ENCODE peak calls at places on chromosome 20, in seven cellular contexts. M is central memory CD4-positive, alpha-beta T cell; F is anterior cingulate cortex; Z is pons; R is A549; X is choroid plexus epithelial cell; K is effector CD4-positive, alpha-beta T cell. P is an unnamed sample.

GRCh38 chr20:13851279-13851678 is 66.5 kb downstream of the NDUFAF5 start:
- DNase-seq in Z (no peak), K (no peak), M (no peak), F (no peak), X (no peak), R (no peak), P (no peak)

GRCh38 chr20:8117636-8118413 is 14.2 kb upstream of the PLCB1 start:
- DNase-seq in F (no peak), R (no peak), K (no peak), M (no peak), Z (no peak), X (no peak), P (no peak)

GRCh38 chr20:13267231-13267630 is 46.2 kb downstream of the ISM1 start:
- DNase-seq in K (no peak), M (no peak), Z (no peak), R (no peak), F (no peak), X (no peak), P (no peak)

GRCh38 chr20:50274570-50275430 is 84.2 kb downstream of the CEBPB start:
- DNase-seq in K (no peak), X (no peak), M (no peak), R (no peak), Z (peak; percentile 76), F (no peak), P (no peak)

GRCh38 chr20:36098364-36098763 is 56.2 kb upstream of the EPB41L1 start:
- DNase-seq in M (no peak), F (no peak), Z (peak; percentile 85), X (peak; percentile 41), K (no peak), R (no peak), P (no peak)

GRCh38 chr20:62739067-62739466 is 30.4 kb downstream of the NTSR1 start:
- DNase-seq in F (no peak), R (no peak), M (no peak), X (no peak), Z (no peak), K (no peak), P (no peak)

GRCh38 chr20:62707981-62708521 is 585 bp upstream of the NTSR1 start:
- DNase-seq in X (no peak), M (no peak), Z (no peak), K (no peak), R (peak; percentile 44), F (no peak), P (no peak)

GRCh38 chr20:49400410-49400809 is 82.1 kb downstream of the KCNB1 start:
- DNase-seq in X (peak; percentile 55), F (no peak), Z (no peak), R (no peak), K (no peak), M (no peak), P (no peak)

GRCh38 chr20:21505810-21506530 is 7.9 kb downstream of the NKX2-2 start:
- DNase-seq in R (peak; percentile 73), X (peak; percentile 47), M (peak; percentile 61), Z (no peak), K (peak; percentile 45), F (no peak), P (no peak)

GRCh38 chr20:40683221-40683893 is 5.7 kb downstream of the MAFB start:
- DNase-seq in F (no peak), M (no peak), X (peak; percentile 39), Z (no peak), R (no peak), K (no peak), P (no peak)

GRCh38 chr20:37994512-37994911 is 38.7 kb downstream of the TTI1 start:
- DNase-seq in Z (no peak), X (peak; percentile 92), R (peak; percentile 40), F (no peak), K (no peak), M (no peak), P (no peak)

GRCh38 chr20:6838181-6838826 is 70.8 kb downstream of the BMP2 start:
- DNase-seq in R (no peak), X (peak; percentile 12), M (no peak), F (no peak), K (no peak), Z (no peak), P (no peak)

GRCh38 chr20:44153636-44154043 is 33.3 kb downstream of the JPH2 start:
- DNase-seq in F (no peak), X (no peak), Z (no peak), R (no peak), M (peak; percentile 63), K (peak; percentile 6), P (no peak)

GRCh38 chr20:62604796-62605195 is 37.5 kb upstream of the SLCO4A1 start:
- DNase-seq in M (no peak), X (no peak), Z (no peak), K (no peak), R (no peak), F (no peak), P (no peak)

GRCh38 chr20:38935967-38936407 is 9.8 kb downstream of the FAM83D start:
- DNase-seq in K (no peak), Z (no peak), F (no peak), M (no peak), R (no peak), X (peak; percentile 54), P (no peak)

GRCh38 chr20:12570371-12570770 is 438.4 kb upstream of the SPTLC3 start:
- DNase-seq in M (no peak), F (no peak), X (peak; percentile 11), R (peak; percentile 58), Z (peak; percentile 17), K (no peak), P (peak; percentile 19)

GRCh38 chr20:58722379-58722778 is 29.8 kb downstream of the NPEPL1 start:
- DNase-seq in X (no peak), M (no peak), Z (no peak), K (no peak), R (no peak), F (no peak), P (no peak)

P was measured in cerebellar cortex.